ENCODE peak calls at places on chromosomes 13 and 19, in ten cellular contexts. K is iris pigment epithelial cell, W is naive B cell, M is skeletal muscle cell, V is HCT116, G is C1 segment of cervical spinal cord, I is GM03348, P is non-pigmented ciliary epithelial cell, D is HS-5, C is choroid plexus epithelial cell. E is an unnamed sample.

GRCh38 chr19:2603320-2603719 is 99.2 kb downstream of the GNG7 start:
- DNase-seq in G (no peak), M (no peak), D (no peak), C (peak; percentile 50), W (no peak), I (peak; percentile 85), P (no peak), K (peak; percentile 29), V (no peak), E (no peak)

GRCh38 chr19:1247747-1248453 is 483 bp upstream of the MIDN start:
- DNase-seq in P (no peak), M (no peak), V (no peak), D (no peak), C (peak; percentile 51), G (no peak), K (peak; percentile 63), I (no peak), W (peak; percentile 78), E (no peak)

GRCh38 chr19:49570997-49571676 is 9.2 kb downstream of the NOSIP start:
- DNase-seq in G (no peak), V (no peak), W (no peak), I (no peak), K (no peak), P (no peak), M (no peak), D (no peak), C (no peak), E (no peak)

GRCh38 chr19:9934132-9934950 is 2.0 kb downstream of the OLFM2 start:
- DNase-seq in P (no peak), C (peak; percentile 76), I (peak; percentile 90), W (peak; percentile 66), K (peak; percentile 42), M (peak; percentile 68), V (peak; percentile 66), D (no peak), G (no peak), E (no peak)

GRCh38 chr13:114081761-114082681 is 50.4 kb downstream of the RASA3 start:
- DNase-seq in V (no peak), K (no peak), I (no peak), G (no peak), M (no peak), D (no peak), P (no peak), C (no peak), W (no peak), E (no peak)

GRCh38 chr19:33325920-33326319 is 23.6 kb upstream of the CEBPA start:
- DNase-seq in W (no peak), K (no peak), G (no peak), M (no peak), D (no peak), I (no peak), C (no peak), V (no peak), P (no peak), E (no peak)

GRCh38 chr19:31164666-31165265 is 184.5 kb downstream of the TSHZ3 start:
- DNase-seq in P (no peak), C (no peak), G (no peak), D (no peak), I (no peak), M (no peak), W (no peak), V (no peak), K (no peak), E (no peak)

GRCh38 chr13:73913043-73913740 is 221.0 kb downstream of the KLF12 start:
- DNase-seq in C (peak; percentile 69), D (no peak), K (peak; percentile 73), W (no peak), V (no peak), I (peak; percentile 50), M (peak; percentile 57), G (no peak), P (no peak), E (peak; percentile 17)

GRCh38 chr19:461664-462551 is 1.1 kb upstream of the SHC2 start:
- DNase-seq in V (no peak), M (no peak), G (no peak), W (no peak), I (no peak), C (no peak), P (no peak), D (no peak), K (no peak), E (no peak)

GRCh38 chr19:33469171-33470039 is 52.2 kb downstream of the PEPD start:
- DNase-seq in V (no peak), P (no peak), W (no peak), C (no peak), M (no peak), D (no peak), G (no peak), I (no peak), K (no peak), E (no peak)

GRCh38 chr19:58228584-58229254 is at the start of gene ZNF544:
- DNase-seq in K (peak; percentile 76), V (peak; percentile 48), P (peak; percentile 19), M (peak; percentile 26), D (peak; percentile 35), W (peak; percentile 50), C (peak; percentile 71), G (peak; percentile 11), I (peak; percentile 89), E (peak; percentile 33)

GRCh38 chr19:14758816-14759215 is 19.5 kb downstream of the ADGRE2 start:
- DNase-seq in K (no peak), V (no peak), P (no peak), W (no peak), M (no peak), I (no peak), D (no peak), C (peak; percentile 5), G (no peak), E (no peak)

GRCh38 chr13:45269204-45269603 is 68.4 kb upstream of the KCTD4 start:
- DNase-seq in V (no peak), M (peak; percentile 7), P (no peak), C (peak; percentile 20), D (no peak), G (no peak), K (peak; percentile 14), I (no peak), W (no peak), E (no peak)

GRCh38 chr13:51315658-51316057 is 23.8 kb upstream of the SERPINE3 start:
- DNase-seq in W (no peak), I (no peak), G (no peak), K (peak; percentile 35), P (no peak), M (peak; percentile 56), V (no peak), C (peak; percentile 63), D (no peak), E (no peak)

GRCh38 chr13:45226024-45226423 is 25.2 kb upstream of the KCTD4 start:
- DNase-seq in P (no peak), G (no peak), K (no peak), V (no peak), C (no peak), D (no peak), I (no peak), M (no peak), W (no peak), E (no peak)

GRCh38 chr19:29105629-29106352 is 107.2 kb downstream of the UQCRFS1 start:
- DNase-seq in G (no peak), P (no peak), W (no peak), M (no peak), V (no peak), I (no peak), K (no peak), C (no peak), D (no peak), E (no peak)

GRCh38 chr13:80242728-80243427 is 98.0 kb downstream of the SPRY2 start:
- DNase-seq in K (no peak), M (no peak), W (no peak), P (no peak), I (no peak), C (no peak), G (no peak), V (no peak), D (no peak), E (no peak)

GRCh38 chr19:4139614-4140236 is 13.7 kb upstream of the CREB3L3 start:
- DNase-seq in P (no peak), I (peak; percentile 84), G (no peak), V (peak; percentile 71), W (peak; percentile 75), M (no peak), C (peak; percentile 67), K (peak; percentile 42), D (no peak), E (no peak)

GRCh38 chr19:592101-592500 is 2.4 kb downstream of the HCN2 start:
- DNase-seq in V (no peak), P (no peak), I (no peak), D (no peak), C (no peak), M (no peak), G (no peak), W (no peak), K (no peak), E (no peak)

GRCh38 chr19:16886305-16886880 is 2.4 kb upstream of the F2RL3 start:
- DNase-seq in I (no peak), D (no peak), M (peak; percentile 60), V (no peak), P (no peak), K (peak; percentile 74), C (peak; percentile 67), G (no peak), W (no peak), E (no peak)